ENCODE peak calls at places on chromosomes 5 and 9, in seven cellular contexts. H is tibial nerve, T is A549, R is GM12891, O is K562, C is ovary, V is transverse colon. Z is an unnamed sample.

GRCh38 chr9:81848472-81848871 is 79.8 kb upstream of the SPATA31D4 start:
- DNase-seq in H (no peak), T (no peak), R (no peak), O (no peak), C (no peak), V (no peak), Z (peak; percentile 1)

GRCh38 chr5:108788142-108788541 is 40.4 kb downstream of the FER start:
- DNase-seq in H (no peak), T (no peak), R (no peak), O (no peak), C (no peak), V (peak; percentile 37), Z (no peak)

GRCh38 chr5:1152156-1152555 is 40.3 kb upstream of the SLC12A7 start:
- DNase-seq in H (no peak), T (no peak), R (no peak), O (no peak), C (no peak), V (no peak), Z (no peak)

GRCh38 chr5:33401482-33402390 is 39.0 kb upstream of the TARS1 start:
- DNase-seq in H (no peak), T (peak; percentile 29), R (no peak), O (no peak), C (no peak), V (no peak), Z (no peak)

GRCh38 chr9:22098636-22099332 is 89.7 kb upstream of the CDKN2B start:
- DNase-seq in H (no peak), T (no peak), R (no peak), O (no peak), C (no peak), V (no peak), Z (peak; percentile 2)

GRCh38 chr5:134453016-134453415 is 41.3 kb upstream of the CDKN2AIPNL start:
- DNase-seq in H (no peak), T (no peak), R (no peak), O (no peak), C (no peak), V (no peak), Z (no peak)

GRCh38 chr9:98369896-98370295 is 114.4 kb upstream of the TBC1D2 start:
- DNase-seq in H (no peak), T (no peak), R (no peak), O (no peak), C (no peak), V (no peak), Z (no peak)

GRCh38 chr5:176878463-176878862 is 20.7 kb downstream of the HK3 start:
- DNase-seq in H (no peak), T (no peak), R (no peak), O (no peak), C (no peak), V (no peak), Z (no peak)

GRCh38 chr9:94819161-94819677 is 92.7 kb downstream of the AOPEP start:
- DNase-seq in H (no peak), T (peak; percentile 66), R (no peak), O (no peak), C (no peak), V (no peak), Z (no peak)

GRCh38 chr9:76818271-76818670 is 54.0 kb downstream of the PCA3 start:
- DNase-seq in H (no peak), T (peak; percentile 80), R (no peak), O (no peak), C (peak; percentile 83), V (peak; percentile 69), Z (peak; percentile 37)

GRCh38 chr9:36632892-36633291 is 60.2 kb downstream of the MELK start:
- DNase-seq in H (no peak), T (peak; percentile 36), R (peak; percentile 7), O (peak; percentile 25), C (no peak), V (no peak), Z (peak; percentile 12)

GRCh38 chr5:129652353-129653138 is 95.3 kb upstream of the MINAR2 start:
- DNase-seq in H (no peak), T (no peak), R (no peak), O (no peak), C (no peak), V (no peak), Z (no peak)

GRCh38 chr9:110199643-110200042 is 8.3 kb downstream of the C9orf152 start:
- DNase-seq in H (no peak), T (no peak), R (no peak), O (no peak), C (no peak), V (no peak), Z (no peak)

GRCh38 chr9:93133641-93134017 is 422 bp downstream of the NINJ1 start:
- DNase-seq in H (peak; percentile 68), T (peak; percentile 54), R (peak; percentile 76), O (peak; percentile 77), C (peak; percentile 85), V (peak; percentile 86), Z (peak; percentile 59)

GRCh38 chr5:110439280-110439679 is 287.2 kb downstream of the TMEM232 start:
- DNase-seq in H (no peak), T (no peak), R (no peak), O (no peak), C (no peak), V (no peak), Z (no peak)

GRCh38 chr9:99699386-99699785 is 122.3 kb upstream of the NR4A3 start:
- DNase-seq in H (no peak), T (no peak), R (no peak), O (no peak), C (no peak), V (no peak), Z (no peak)

GRCh38 chr5:157366741-157367684 is 93.0 kb upstream of the NIPAL4 start:
- DNase-seq in H (peak; percentile 22), T (peak; percentile 74), R (no peak), O (peak; percentile 19), C (no peak), V (no peak), Z (peak; percentile 17)

GRCh38 chr9:128127568-128127989 is at the start of gene PTGES2:
- DNase-seq in H (peak; percentile 72), T (peak; percentile 88), R (peak; percentile 71), O (peak; percentile 79), C (peak; percentile 75), V (peak; percentile 85), Z (peak; percentile 92)
- TF ChIP-seq POLR2A in H (no peak), T (peak; percentile 48), R (peak; percentile 13), O (no peak), C (peak; percentile 14), V (peak; percentile 8), Z (peak; percentile 45)

GRCh38 chr9:137077010-137077747 is at the start of gene UAP1L1:
- DNase-seq in H (peak; percentile 65), T (peak; percentile 44), R (peak; percentile 69), O (peak; percentile 62), C (no peak), V (peak; percentile 81), Z (peak; percentile 62)
- TF ChIP-seq POLR2A in H (peak; percentile 73), T (no peak), R (no peak), O (no peak), C (no peak), V (no peak), Z (no peak)

GRCh38 chr5:138468133-138468965 is 3.1 kb downstream of the EGR1 start:
- DNase-seq in H (no peak), T (peak; percentile 59), R (no peak), O (no peak), C (no peak), V (no peak), Z (no peak)

GRCh38 chr5:138468966-138469539 is 3.8 kb downstream of the EGR1 start:
- DNase-seq in H (no peak), T (no peak), R (no peak), O (no peak), C (no peak), V (no peak), Z (no peak)

GRCh38 chr5:138467711-138468132 is 2.4 kb downstream of the EGR1 start:
- DNase-seq in H (no peak), T (no peak), R (no peak), O (no peak), C (no peak), V (peak; percentile 55), Z (no peak)

GRCh38 chr5:138470322-138471285 is 5.3 kb downstream of the EGR1 start:
- DNase-seq in H (no peak), T (no peak), R (no peak), O (no peak), C (no peak), V (peak; percentile 31), Z (no peak)

DNA sequence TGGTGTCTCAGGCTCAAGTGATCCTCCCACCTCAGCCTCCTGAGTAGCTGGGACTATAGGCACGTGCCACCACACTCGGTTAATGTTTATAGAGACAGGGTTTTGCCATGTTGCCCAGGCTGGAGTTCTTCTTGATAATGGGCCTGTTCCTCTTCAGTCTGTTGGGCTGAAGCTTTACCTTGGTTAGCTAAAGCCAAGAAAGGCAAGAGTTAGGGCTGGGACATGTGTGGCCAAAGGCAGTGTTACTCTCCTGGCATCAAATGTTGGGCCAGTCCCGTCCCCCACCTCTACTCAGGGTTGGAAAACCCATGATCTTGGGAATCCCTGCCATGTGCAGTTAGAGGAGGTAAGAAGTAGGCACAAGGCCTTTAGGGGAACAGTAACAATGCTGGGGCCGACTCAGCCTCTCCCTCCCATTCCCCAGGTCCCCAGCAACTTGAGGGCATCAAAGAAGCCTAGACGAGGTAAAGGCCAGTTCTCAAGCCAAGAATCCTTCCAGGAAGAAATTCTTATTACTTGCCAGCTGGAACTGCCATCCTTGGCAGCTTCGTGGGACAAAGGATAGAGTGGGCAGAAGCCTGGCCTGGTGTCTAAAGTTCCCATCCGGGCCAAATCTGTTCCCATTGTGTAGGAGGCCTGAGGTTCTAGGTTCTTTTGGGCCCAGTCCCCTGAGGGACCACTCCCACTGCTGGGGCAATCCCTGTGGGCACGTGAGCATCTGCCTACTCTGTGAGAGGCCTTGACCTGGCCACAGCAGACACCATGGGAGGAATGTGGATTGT is 4.5 kb downstream of the EGR1 start:
- DNase-seq in H (no peak), T (peak; percentile 94), R (no peak), O (no peak), C (no peak), V (peak; percentile 65), Z (no peak)
- TF ChIP-seq POLR2A in H (no peak), T (no peak), R (peak; percentile 88), O (peak; percentile 99), C (no peak), V (peak; percentile 25), Z (peak; percentile 97)

GRCh38 chr9:134326754-134327526 is 685 bp downstream of the RXRA start:
- DNase-seq in H (no peak), T (peak; percentile 28), R (no peak), O (peak; percentile 61), C (peak; percentile 36), V (no peak), Z (peak; percentile 58)
- TF ChIP-seq POLR2A in H (no peak), T (no peak), R (no peak), O (no peak), C (no peak), V (peak; percentile 14), Z (no peak)

GRCh38 chr9:137070906-137071275 is 534 bp upstream of the SAPCD2 start:
- DNase-seq in H (peak; percentile 54), T (no peak), R (no peak), O (no peak), C (no peak), V (no peak), Z (no peak)
- TF ChIP-seq POLR2A in H (no peak), T (no peak), R (no peak), O (peak; percentile 8), C (no peak), V (no peak), Z (peak; percentile 2)

GRCh38 chr5:61162010-61162831 is at the start of gene SMIM15:
- DNase-seq in H (peak; percentile 74), T (peak; percentile 94), R (peak; percentile 82), O (peak; percentile 90), C (peak; percentile 85), V (peak; percentile 93), Z (peak; percentile 89)
- TF ChIP-seq POLR2A in H (peak; percentile 24), T (peak; percentile 73), R (peak; percentile 76), O (peak; percentile 92), C (peak; percentile 40), V (peak; percentile 85), Z (peak; percentile 80)

GRCh38 chr9:136544549-136545064 is 1.2 kb downstream of the NOTCH1 start:
- DNase-seq in H (peak; percentile 63), T (no peak), R (peak; percentile 66), O (peak; percentile 71), C (no peak), V (peak; percentile 81), Z (no peak)
- TF ChIP-seq POLR2A in H (no peak), T (no peak), R (no peak), O (no peak), C (no peak), V (peak; percentile 10), Z (no peak)

Z was measured in erythroblast.